ENCODE peak calls at places on chromosomes 7 and 10, in four cellular contexts. P is AG08396, I is head of caudate nucleus, L is AG10803. D is an unnamed sample.

GRCh38 chr10:99548041-99548530 is 15.3 kb downstream of the NKX2-3 start:
- DNase-seq in L (peak; percentile 11), I (no peak), P (peak; percentile 58), D (peak; percentile 54)

GRCh38 chr7:98250789-98251188 is 1.2 kb downstream of the TECPR1 start:
- DNase-seq in I (no peak), L (no peak), P (peak; percentile 7), D (no peak)

GRCh38 chr10:126433351-126433750 is 45.1 kb upstream of the ADAM12 start:
- DNase-seq in P (no peak), L (no peak), I (no peak), D (no peak)

GRCh38 chr7:6495597-6496262 is 48.0 kb upstream of the DAGLB start:
- DNase-seq in I (no peak), L (no peak), P (peak; percentile 70), D (peak; percentile 50)

GRCh38 chr10:80191589-80192270 is 13.6 kb downstream of the ANXA11 start:
- DNase-seq in P (no peak), L (no peak), I (no peak), D (no peak)

GRCh38 chr10:25065761-25066476 is 49.5 kb downstream of the THNSL1 start:
- DNase-seq in I (no peak), L (no peak), P (no peak), D (no peak)

GRCh38 chr10:69797959-69798358 is 3.7 kb upstream of the COL13A1 start:
- DNase-seq in I (no peak), L (no peak), P (no peak), D (no peak)

GRCh38 chr10:93465806-93466675 is 16.1 kb downstream of the MYOF start:
- DNase-seq in I (no peak), L (peak; percentile 97), P (peak; percentile 77), D (peak; percentile 93)

GRCh38 chr7:630111-630511 is 96.4 kb upstream of the DNAAF5 start:
- DNase-seq in P (no peak), L (no peak), I (no peak), D (no peak)

GRCh38 chr10:52019656-52020055 is 294.4 kb upstream of the DKK1 start:
- DNase-seq in L (no peak), I (no peak), P (no peak), D (no peak)

GRCh38 chr7:27677912-27678612 is 15.4 kb upstream of the HIBADH start:
- DNase-seq in L (peak; percentile 96), I (no peak), P (peak; percentile 78), D (peak; percentile 92)

GRCh38 chr7:131898418-131898817 is 342.0 kb upstream of the PODXL start:
- DNase-seq in I (no peak), L (peak; percentile 69), P (no peak), D (peak; percentile 29)

GRCh38 chr10:27457966-27458365 is 46.1 kb upstream of the RAB18 start:
- DNase-seq in L (no peak), P (no peak), I (no peak), D (no peak)

D was measured in AG08395.